ENCODE peak calls at places on chromosomes 12 and 14, in five cellular contexts. Y is prostate gland, I is ovary, K is K562, E is IMR-90. G is an unnamed sample.

GRCh38 chr12:11513288-11513687 is 117.9 kb upstream of the PRB2 start:
- DNase-seq in Y (no peak), I (no peak), K (no peak), E (no peak), G (no peak)

GRCh38 chr14:71883094-71883493 is 49.1 kb upstream of the RGS6 start:
- DNase-seq in Y (no peak), I (no peak), K (no peak), E (no peak), G (no peak)

GRCh38 chr12:20494803-20495202 is 126.5 kb downstream of the PDE3A start:
- DNase-seq in Y (no peak), I (no peak), K (no peak), E (peak), G (no peak)

GRCh38 chr12:101764393-101764792 is 25.1 kb upstream of the SYCP3 start:
- DNase-seq in Y (peak), I (no peak), K (no peak), E (no peak), G (no peak)

GRCh38 chr12:47828967-47829482 is 9.3 kb upstream of the HDAC7 start:
- DNase-seq in Y (peak), I (peak), K (peak), E (peak), G (peak)

GRCh38 chr14:53391156-53391555 is 238.0 kb upstream of the DDHD1 start:
- DNase-seq in Y (no peak), I (no peak), K (no peak), E (peak), G (peak)

GRCh38 chr14:74979442-74980397 is 23.0 kb upstream of the EIF2B2 start:
- DNase-seq in Y (peak), I (no peak), K (no peak), E (peak), G (no peak)

GRCh38 chr12:67720383-67720856 is 71.9 kb downstream of the DYRK2 start:
- DNase-seq in Y (no peak), I (no peak), K (no peak), E (peak), G (no peak)

GRCh38 chr12:102811125-102811737 is 105.8 kb downstream of the PAH start:
- DNase-seq in Y (no peak), I (peak), K (peak), E (no peak), G (no peak)

GRCh38 chr14:58662028-58662427 is 24.3 kb downstream of the DACT1 start:
- DNase-seq in Y (no peak), I (no peak), K (no peak), E (no peak), G (no peak)

GRCh38 chr12:114369088-114369487 is 36.9 kb downstream of the TBX5 start:
- DNase-seq in Y (no peak), I (no peak), K (no peak), E (no peak), G (no peak)

GRCh38 chr12:97276621-97277020 is 186.0 kb upstream of the RMST start:
- DNase-seq in Y (no peak), I (no peak), K (no peak), E (no peak), G (no peak)

DNA sequence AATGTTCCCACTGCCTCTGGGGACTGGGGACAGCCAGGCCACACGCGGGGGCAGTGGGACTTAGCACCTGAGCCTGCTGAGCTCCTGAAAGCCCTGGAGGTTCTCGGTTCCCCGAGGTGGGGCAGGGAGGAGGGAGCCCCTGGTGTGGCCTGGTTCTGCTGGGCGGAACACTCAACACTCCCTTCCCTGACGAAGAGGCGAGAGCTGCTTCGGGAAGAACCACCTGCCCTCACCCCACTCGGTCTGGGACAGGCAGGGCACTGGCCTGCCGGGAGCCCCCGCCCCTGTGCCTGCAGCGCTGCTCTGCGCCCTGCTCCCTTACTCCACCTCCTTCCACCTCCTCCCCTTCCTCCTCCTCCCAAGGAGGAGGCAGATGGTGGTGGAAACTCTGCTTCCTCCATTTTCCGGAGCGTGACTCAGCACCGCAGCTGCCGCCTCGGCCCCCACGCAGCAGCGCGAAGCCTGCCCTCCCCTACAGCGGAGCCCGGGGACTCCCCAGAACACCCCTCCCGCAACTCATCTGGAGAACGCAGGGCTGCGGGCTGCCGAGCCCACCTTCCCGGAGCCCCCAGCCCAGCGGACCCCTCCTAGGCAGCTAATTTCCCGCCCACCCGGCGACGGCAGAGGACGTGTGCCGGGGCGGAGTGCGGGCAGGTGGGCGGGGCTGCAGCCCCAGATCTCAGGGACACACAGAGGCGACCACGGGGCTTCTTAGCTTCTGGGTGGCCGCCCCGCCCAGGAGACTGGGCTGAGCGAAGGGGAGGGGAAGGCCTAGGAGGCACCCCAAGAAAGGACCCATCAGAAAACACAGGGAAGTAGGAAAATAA is 11.7 kb upstream of the INF2 start:
- DNase-seq in Y (peak), I (peak), K (peak), E (peak), G (peak)
- TF ChIP-seq POLR2A in Y (peak), I (peak), K (peak), E (peak), G (peak)

DNA sequence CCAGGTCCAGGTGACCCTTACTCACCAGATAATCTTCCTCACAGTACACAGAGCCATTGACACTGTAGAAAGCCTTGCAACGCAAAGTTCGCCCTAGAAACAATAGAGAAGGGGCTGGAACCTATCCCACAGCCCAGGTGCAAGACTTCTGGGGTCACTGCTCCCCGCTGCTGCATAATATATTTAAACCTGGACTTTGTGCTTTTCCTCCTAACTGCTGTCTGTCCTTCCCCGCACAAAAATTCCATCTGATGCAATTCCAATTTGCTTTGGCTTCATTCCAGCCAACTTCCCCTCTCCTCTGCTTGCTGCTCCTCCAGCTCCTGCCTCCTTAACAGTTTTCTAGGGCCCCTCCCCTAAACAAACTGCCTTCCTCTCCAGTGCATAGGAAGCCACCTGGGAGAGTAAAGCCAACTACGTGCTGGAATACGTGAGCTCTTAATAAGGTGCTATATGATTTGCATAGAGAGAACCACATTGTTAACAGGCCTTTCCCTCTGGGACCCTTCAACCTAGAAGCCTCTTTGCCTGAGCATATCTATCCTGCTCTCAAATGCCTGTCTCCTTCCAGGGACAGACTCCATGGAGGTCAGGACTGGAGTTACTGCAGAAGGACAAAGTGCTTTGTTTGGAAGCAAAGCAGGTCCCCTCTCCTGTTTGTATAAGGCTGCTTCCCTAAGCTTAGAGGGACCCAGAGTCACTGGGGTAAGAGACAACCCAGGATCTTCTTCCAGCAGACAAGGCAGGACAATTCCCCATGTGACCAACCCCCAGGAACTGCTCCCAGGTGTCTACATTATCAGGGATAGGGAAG is 5.5 kb downstream of the AJUBA start:
- DNase-seq in Y (no peak), I (no peak), K (peak), E (peak), G (no peak)
- TF ChIP-seq POLR2A in Y (no peak), I (no peak), K (no peak), E (no peak), G (no peak)

GRCh38 chr12:107393043-107393725 is 292.4 kb upstream of the PWP1 start:
- DNase-seq in Y (no peak), I (no peak), K (no peak), E (no peak), G (no peak)
- TF ChIP-seq POLR2A in Y (no peak), I (no peak), K (no peak), E (no peak), G (no peak)

GRCh38 chr14:93964281-93964680 is 12.1 kb downstream of the ASB2 start:
- DNase-seq in Y (no peak), I (no peak), K (no peak), E (no peak), G (no peak)

GRCh38 chr14:93964820-93965286 is 11.5 kb downstream of the ASB2 start:
- DNase-seq in Y (no peak), I (no peak), K (no peak), E (no peak), G (no peak)

GRCh38 chr14:93961610-93962009 is 14.8 kb downstream of the ASB2 start:
- DNase-seq in Y (no peak), I (no peak), K (no peak), E (no peak), G (no peak)

GRCh38 chr14:93963692-93964091 is 12.7 kb downstream of the ASB2 start:
- DNase-seq in Y (no peak), I (no peak), K (no peak), E (no peak), G (no peak)

GRCh38 chr14:93962701-93963601 is 13.4 kb downstream of the ASB2 start:
- DNase-seq in Y (no peak), I (no peak), K (no peak), E (peak), G (no peak)
- TF ChIP-seq POLR2A in Y (no peak), I (no peak), K (no peak), E (no peak), G (no peak)

GRCh38 chr12:3241621-3242020 is 164.4 kb downstream of the TSPAN9 start:
- DNase-seq in Y (no peak), I (no peak), K (no peak), E (no peak), G (no peak)
- TF ChIP-seq POLR2A in Y (no peak), I (no peak), K (no peak), E (no peak), G (no peak)

G was measured in H54.